ENCODE peak calls at places on chromosomes 3 and 15, in eight cellular contexts. One of them, this sample, is unnamed.

GRCh38 chr3:39141211-39141995 is 12.0 kb downstream of the CSRNP1 start:
- DNase-seq in NCI-H1105: no peak
- DNase-seq in NCI-H774: no peak
- DNase-seq in SW480: no peak
- DNase-seq in AG10803: peak
- DNase-seq in HS-5: no peak
- DNase-seq in stimulated activated CD4-positive, alpha-beta T cell treated with anti-CD3 and anti-CD28 coated beads, Interleukin-2, amount 100 ng/mL, for 48 hours: no peak
- DNase-seq in endothelial cell: no peak
- DNase-seq in this sample: peak

GRCh38 chr3:132242095-132242494 is 75.1 kb upstream of the ACP3 start:
- DNase-seq in AG10803: no peak
- DNase-seq in SW480: no peak
- DNase-seq in stimulated activated CD4-positive, alpha-beta T cell treated with anti-CD3 and anti-CD28 coated beads, Interleukin-2, amount 100 ng/mL, for 48 hours: no peak
- DNase-seq in HS-5: no peak
- DNase-seq in endothelial cell: no peak
- DNase-seq in NCI-H1105: no peak
- DNase-seq in NCI-H774: no peak
- DNase-seq in this sample: no peak

GRCh38 chr3:126317029-126317996 is 39.9 kb downstream of the KLF15 start:
- DNase-seq in NCI-H1105: no peak
- DNase-seq in AG10803: no peak
- DNase-seq in stimulated activated CD4-positive, alpha-beta T cell treated with anti-CD3 and anti-CD28 coated beads, Interleukin-2, amount 100 ng/mL, for 48 hours: no peak
- DNase-seq in NCI-H774: no peak
- DNase-seq in endothelial cell: no peak
- DNase-seq in HS-5: no peak
- DNase-seq in SW480: no peak
- DNase-seq in this sample: no peak

GRCh38 chr3:38583688-38584087 is 65.8 kb downstream of the SCN5A start:
- DNase-seq in SW480: no peak
- DNase-seq in NCI-H774: no peak
- DNase-seq in NCI-H1105: no peak
- DNase-seq in AG10803: no peak
- DNase-seq in endothelial cell: no peak
- DNase-seq in stimulated activated CD4-positive, alpha-beta T cell treated with anti-CD3 and anti-CD28 coated beads, Interleukin-2, amount 100 ng/mL, for 48 hours: no peak
- DNase-seq in HS-5: no peak
- DNase-seq in this sample: no peak

GRCh38 chr3:40528426-40528825 is 3.7 kb downstream of the ZNF621 start:
- DNase-seq in stimulated activated CD4-positive, alpha-beta T cell treated with anti-CD3 and anti-CD28 coated beads, Interleukin-2, amount 100 ng/mL, for 48 hours: no peak
- DNase-seq in NCI-H774: no peak
- DNase-seq in NCI-H1105: no peak
- DNase-seq in endothelial cell: no peak
- DNase-seq in AG10803: no peak
- DNase-seq in HS-5: no peak
- DNase-seq in SW480: no peak
- DNase-seq in this sample: no peak

GRCh38 chr15:71218272-71218805 is 103.1 kb downstream of the THSD4 start:
- DNase-seq in endothelial cell: no peak
- DNase-seq in stimulated activated CD4-positive, alpha-beta T cell treated with anti-CD3 and anti-CD28 coated beads, Interleukin-2, amount 100 ng/mL, for 48 hours: no peak
- DNase-seq in HS-5: no peak
- DNase-seq in SW480: no peak
- DNase-seq in NCI-H1105: no peak
- DNase-seq in NCI-H774: no peak
- DNase-seq in AG10803: no peak
- DNase-seq in this sample: no peak

GRCh38 chr3:122398920-122399319 is 14.9 kb downstream of the FAM162A start:
- DNase-seq in SW480: no peak
- DNase-seq in AG10803: no peak
- DNase-seq in NCI-H774: no peak
- DNase-seq in HS-5: no peak
- DNase-seq in stimulated activated CD4-positive, alpha-beta T cell treated with anti-CD3 and anti-CD28 coated beads, Interleukin-2, amount 100 ng/mL, for 48 hours: no peak
- DNase-seq in endothelial cell: no peak
- DNase-seq in NCI-H1105: no peak
- DNase-seq in this sample: no peak

GRCh38 chr3:39383913-39384664 is 919 bp downstream of the SLC25A38 start:
- DNase-seq in endothelial cell: peak
- DNase-seq in HS-5: peak
- DNase-seq in stimulated activated CD4-positive, alpha-beta T cell treated with anti-CD3 and anti-CD28 coated beads, Interleukin-2, amount 100 ng/mL, for 48 hours: peak
- DNase-seq in SW480: peak
- DNase-seq in NCI-H774: no peak
- DNase-seq in AG10803: peak
- DNase-seq in NCI-H1105: no peak
- DNase-seq in this sample: peak

GRCh38 chr3:71488882-71489281 is 94.6 kb downstream of the FOXP1 start:
- DNase-seq in HS-5: no peak
- DNase-seq in NCI-H774: no peak
- DNase-seq in endothelial cell: no peak
- DNase-seq in SW480: no peak
- DNase-seq in NCI-H1105: no peak
- DNase-seq in AG10803: no peak
- DNase-seq in stimulated activated CD4-positive, alpha-beta T cell treated with anti-CD3 and anti-CD28 coated beads, Interleukin-2, amount 100 ng/mL, for 48 hours: no peak
- DNase-seq in this sample: no peak

GRCh38 chr15:39830166-39830565 is 47.5 kb upstream of the FSIP1 start:
- DNase-seq in NCI-H1105: no peak
- DNase-seq in endothelial cell: no peak
- DNase-seq in AG10803: no peak
- DNase-seq in SW480: no peak
- DNase-seq in HS-5: no peak
- DNase-seq in stimulated activated CD4-positive, alpha-beta T cell treated with anti-CD3 and anti-CD28 coated beads, Interleukin-2, amount 100 ng/mL, for 48 hours: no peak
- DNase-seq in NCI-H774: no peak
- DNase-seq in this sample: no peak

GRCh38 chr15:38414351-38414750 is 39.6 kb upstream of the FAM98B start:
- DNase-seq in endothelial cell: peak
- DNase-seq in SW480: peak
- DNase-seq in HS-5: no peak
- DNase-seq in AG10803: peak
- DNase-seq in NCI-H1105: no peak
- DNase-seq in stimulated activated CD4-positive, alpha-beta T cell treated with anti-CD3 and anti-CD28 coated beads, Interleukin-2, amount 100 ng/mL, for 48 hours: no peak
- DNase-seq in NCI-H774: no peak
- DNase-seq in this sample: peak

GRCh38 chr3:36992806-36993325 is at the start of gene EPM2AIP1:
- DNase-seq in NCI-H1105: no peak
- DNase-seq in stimulated activated CD4-positive, alpha-beta T cell treated with anti-CD3 and anti-CD28 coated beads, Interleukin-2, amount 100 ng/mL, for 48 hours: no peak
- DNase-seq in SW480: peak
- DNase-seq in endothelial cell: peak
- DNase-seq in AG10803: no peak
- DNase-seq in HS-5: no peak
- DNase-seq in NCI-H774: no peak
- DNase-seq in this sample: no peak